ENCODE peak calls at places on chromosomes 5 and 9, in seven cellular contexts. H is HepG2, E is PC-9, R is OCI-LY7, J is HCT116, A is PC-3, T is GM23248. W is an unnamed sample. For H4K20me1, the result is how much of the 10 kb centered on the place peaks cover.

GRCh38 chr5:1727571-1727970 is 72.1 kb downstream of the MRPL36 start:
- DNase-seq in H (no peak), E (no peak), R (no peak), J (no peak), A (no peak), T (no peak), W (no peak)

GRCh38 chr5:6201626-6202025 is 176.7 kb downstream of the MED10 start:
- DNase-seq in H (no peak), E (peak), R (no peak), J (no peak), A (peak), T (peak), W (no peak)

GRCh38 chr5:135600971-135601381 is 22.2 kb upstream of the CXCL14 start:
- DNase-seq in H (no peak), E (no peak), R (no peak), J (no peak), A (no peak), T (no peak), W (no peak)

GRCh38 chr5:163758283-163758711 is 252.9 kb downstream of the MAT2B start:
- DNase-seq in H (no peak), E (no peak), R (no peak), J (no peak), A (no peak), T (peak), W (no peak)

GRCh38 chr5:74015716-74016115 is 389.7 kb downstream of the ARHGEF28 start:
- DNase-seq in H (no peak), E (no peak), R (no peak), J (no peak), A (no peak), T (no peak), W (no peak)

GRCh38 chr9:134226221-134226930 is 62.0 kb upstream of the RNU6ATAC start:
- DNase-seq in H (peak), E (no peak), R (no peak), J (no peak), A (no peak), T (peak), W (peak)

GRCh38 chr5:111187079-111187478 is 37.1 kb upstream of the CAMK4 start:
- DNase-seq in H (no peak), E (no peak), R (no peak), J (no peak), A (no peak), T (no peak), W (no peak)

GRCh38 chr5:147467973-147468508 is 41.8 kb downstream of the DPYSL3 start:
- DNase-seq in H (no peak), E (no peak), R (no peak), J (no peak), A (no peak), T (peak), W (no peak)

GRCh38 chr5:150520747-150521521 is 13.0 kb downstream of the NDST1 start:
- DNase-seq in H (no peak), E (no peak), R (no peak), J (no peak), A (no peak), T (no peak), W (no peak)

GRCh38 chr5:55923873-55924500 is 70.8 kb downstream of the IL6ST start:
- DNase-seq in H (no peak), E (no peak), R (no peak), J (no peak), A (no peak), T (no peak), W (no peak)

GRCh38 chr5:127804886-127805426 is 101.8 kb downstream of the CCDC192 start:
- DNase-seq in H (no peak), E (no peak), R (no peak), J (no peak), A (no peak), T (peak), W (no peak)

GRCh38 chr5:127290946-127291763 is 559 bp downstream of the MEGF10 start:
- DNase-seq in H (no peak), E (no peak), R (no peak), J (no peak), A (no peak), T (no peak), W (no peak)

GRCh38 chr9:137355445-137356365 is 53.6 kb upstream of the NRARP start:
- DNase-seq in H (no peak), E (no peak), R (no peak), J (no peak), A (no peak), T (no peak), W (no peak)

GRCh38 chr9:7500521-7500920 is 299.1 kb downstream of the DMAC1 start:
- DNase-seq in H (no peak), E (no peak), R (no peak), J (no peak), A (no peak), T (peak), W (no peak)

GRCh38 chr5:134273642-134274361 is 47.9 kb upstream of the PPP2CA start:
- DNase-seq in H (no peak), E (peak), R (no peak), J (no peak), A (no peak), T (no peak), W (no peak)

GRCh38 chr9:130845901-130846381 is 10.9 kb downstream of the ABL1 start:
- DNase-seq in H (no peak), E (no peak), R (no peak), J (no peak), A (peak), T (peak), W (peak)

GRCh38 chr5:100595152-100595811 is 60.1 kb downstream of the FAM174A start:
- DNase-seq in H (peak), E (no peak), R (no peak), J (no peak), A (peak), T (peak), W (peak)

GRCh38 chr5:79193643-79194042 is 42.3 kb upstream of the JMY start:
- DNase-seq in H (no peak), E (peak), R (no peak), J (no peak), A (peak), T (peak), W (peak)

GRCh38 chr5:143992461-143992860 is 178.0 kb downstream of the YIPF5 start:
- DNase-seq in H (no peak), E (no peak), R (no peak), J (no peak), A (no peak), T (no peak), W (no peak)

GRCh38 chr5:160833806-160834205 is 18.2 kb downstream of the ATP10B start:
- DNase-seq in H (no peak), E (no peak), R (no peak), J (no peak), A (no peak), T (no peak), W (no peak)

GRCh38 chr5:174726916-174727793 is 2.8 kb downstream of the MSX2 start:
- DNase-seq in H (no peak), E (no peak), R (no peak), J (no peak), A (no peak), T (no peak), W (no peak)

GRCh38 chr5:18220631-18221030 is 586.4 kb downstream of the TAF11L14 start:
- DNase-seq in H (no peak), E (no peak), R (no peak), J (no peak), A (peak), T (peak), W (no peak)

GRCh38 chr5:93587919-93588585 is 5.0 kb downstream of the NR2F1 start:
- DNase-seq in H (no peak), E (no peak), R (no peak), J (no peak), A (no peak), T (no peak), W (no peak)
- H4K20me1 ChIP-seq in H (half or more), E (under half), R (under half), J (under half), A (under half), T (under half), W (under half)

DNA sequence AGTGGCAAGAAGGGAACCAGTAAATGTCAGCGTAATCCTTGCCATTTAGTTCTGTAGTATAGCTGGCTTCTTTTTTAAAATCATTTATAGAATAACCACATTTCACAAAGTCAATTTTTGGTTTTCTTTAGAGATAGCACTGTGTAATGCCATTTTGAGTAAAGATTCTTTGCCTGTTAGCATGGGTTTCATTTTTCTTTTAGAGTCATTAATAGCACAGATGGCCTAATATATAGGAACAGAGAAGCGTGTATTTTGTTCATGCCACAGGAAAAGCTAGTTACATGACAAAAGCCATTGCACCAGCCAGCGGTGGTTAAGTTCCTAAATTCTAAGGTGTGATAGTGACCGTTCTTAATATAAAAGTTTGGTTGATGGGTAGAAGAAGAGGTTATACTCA is 1363.9 kb downstream of the MAT2B start:
- DNase-seq in H (no peak), E (no peak), R (no peak), J (no peak), A (no peak), T (no peak), W (no peak)
- H3K4me2 ChIP-seq in H (no peak), E (no peak), R (no peak), J (no peak), A (no peak), T (no peak), W (no peak)

GRCh38 chr9:110093871-110094270 is 114.1 kb downstream of the C9orf152 start:
- DNase-seq in H (no peak), E (no peak), R (no peak), J (no peak), A (no peak), T (no peak), W (no peak)
- H4K20me1 ChIP-seq in H (under half), E (under half), R (under half), J (under half), A (under half), T (half or more), W (under half)

DNA sequence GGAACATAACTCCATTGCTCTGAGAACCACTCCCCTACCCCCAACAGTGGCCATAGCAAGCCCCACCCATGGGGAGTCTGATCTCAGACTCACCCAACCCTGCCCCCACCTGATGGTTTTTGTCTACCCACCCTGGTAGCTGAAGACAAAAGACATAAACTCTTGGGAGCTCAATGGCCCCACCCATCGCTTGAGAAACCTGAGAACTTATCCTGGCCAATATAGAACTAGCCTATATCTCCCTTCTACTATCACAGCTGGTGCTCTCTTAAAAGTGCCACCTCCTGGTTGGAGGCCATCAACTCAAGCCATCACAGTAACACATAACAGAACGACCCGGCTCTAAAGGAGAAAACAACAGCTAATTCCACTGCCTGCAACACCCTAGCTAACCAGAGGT is 47.9 kb upstream of the SNAPC3 start:
- DNase-seq in H (no peak), E (no peak), R (no peak), J (no peak), A (no peak), T (no peak), W (no peak)
- H3K4me2 ChIP-seq in H (no peak), E (no peak), R (no peak), J (no peak), A (no peak), T (no peak), W (no peak)

GRCh38 chr5:35876922-35877321 is 20.2 kb downstream of the IL7R start:
- DNase-seq in H (no peak), E (no peak), R (no peak), J (no peak), A (peak), T (peak), W (peak)

GRCh38 chr5:35878079-35878478 is 21.4 kb downstream of the IL7R start:
- DNase-seq in H (no peak), E (no peak), R (no peak), J (no peak), A (no peak), T (no peak), W (no peak)

GRCh38 chr5:35879649-35880048 is 23.0 kb downstream of the IL7R start:
- DNase-seq in H (no peak), E (no peak), R (no peak), J (no peak), A (no peak), T (no peak), W (no peak)

GRCh38 chr5:35876454-35876853 is 19.8 kb downstream of the IL7R start:
- DNase-seq in H (no peak), E (no peak), R (no peak), J (no peak), A (peak), T (peak), W (no peak)

DNA sequence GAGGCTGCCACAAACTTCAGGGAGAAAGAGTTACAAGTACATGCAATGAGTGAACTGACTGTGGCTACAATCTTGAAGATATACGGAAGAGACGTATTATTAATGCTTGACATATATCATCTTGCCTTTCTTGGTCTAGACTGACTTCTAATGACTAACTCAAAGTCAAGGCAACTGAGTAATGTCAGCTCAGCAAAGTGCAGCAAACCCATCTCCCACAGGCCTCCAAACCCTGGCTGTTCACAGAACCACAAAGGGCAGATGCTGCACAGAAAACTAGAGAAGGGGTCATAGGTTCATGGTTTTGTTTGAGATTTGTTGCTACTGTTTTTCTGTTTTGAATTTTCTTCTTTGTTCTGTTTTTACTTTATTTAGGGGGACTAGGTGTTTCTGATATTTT is 21.0 kb downstream of the IL7R start:
- DNase-seq in H (no peak), E (no peak), R (no peak), J (no peak), A (no peak), T (no peak), W (no peak)
- H4K20me1 ChIP-seq in H (under half), E (under half), R (under half), J (under half), A (under half), T (under half), W (under half)

GRCh38 chr9:97510797-97511761 is 9.6 kb downstream of the TMOD1 start:
- DNase-seq in H (no peak), E (peak), R (no peak), J (no peak), A (peak), T (peak), W (no peak)
- H3K4me2 ChIP-seq in H (no peak), E (peak), R (no peak), J (peak), A (no peak), T (no peak), W (no peak)

DNA sequence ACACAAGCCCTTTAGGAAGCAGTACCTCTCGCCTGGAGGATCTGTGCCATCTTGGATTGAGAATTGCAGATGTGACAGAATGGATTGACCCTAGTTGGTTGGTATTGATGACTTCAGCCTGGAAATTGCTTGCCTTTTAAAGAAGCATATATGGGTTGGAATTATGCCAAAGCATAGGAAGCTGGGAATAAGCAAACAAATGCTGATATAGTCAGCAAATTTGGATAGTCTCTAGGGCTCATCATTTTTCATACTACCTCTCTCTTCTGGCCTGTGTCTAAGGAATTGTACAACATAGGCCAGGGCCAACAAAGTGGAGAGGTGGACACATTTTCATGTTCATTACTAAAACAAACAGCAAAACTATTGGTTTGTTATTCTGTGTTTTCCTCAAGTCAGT is 13.2 kb downstream of the TRIM32 start:
- DNase-seq in H (no peak), E (no peak), R (no peak), J (no peak), A (no peak), T (no peak), W (no peak)
- H4K20me1 ChIP-seq in H (under half), E (under half), R (under half), J (under half), A (under half), T (under half), W (under half)

W was measured in hepatocyte.